ENCODE peak calls at places on chromosomes 4 and X, in eight cellular contexts. H, P, X, J, Z, A, M and C are unnamed samples.
A peak's percentile ranks its signal among the peaks of the same experiment; 100 is the strongest.

GRCh38 chrX:20620301-20620700 is 353.6 kb upstream of the RPS6KA3 start:
- DNase-seq in H (no peak), P (no peak), X (no peak), J (no peak), Z (no peak), A (no peak), M (no peak), C (no peak)

GRCh38 chr4:112277705-112278448 is 7.8 kb downstream of the TIFA start:
- DNase-seq in H (no peak), P (no peak), X (no peak), J (no peak), Z (no peak), A (no peak), M (no peak), C (no peak)

GRCh38 chr4:28229092-28229491 is 1368.5 kb downstream of the STIM2 start:
- DNase-seq in H (peak; percentile 7), P (no peak), X (no peak), J (no peak), Z (no peak), A (no peak), M (no peak), C (no peak)

GRCh38 chr4:150145950-150146340 is 67.7 kb downstream of the DCLK2 start:
- DNase-seq in H (no peak), P (no peak), X (no peak), J (no peak), Z (no peak), A (no peak), M (no peak), C (no peak)

GRCh38 chr4:108465886-108466491 is 154.4 kb upstream of the RPL34 start:
- DNase-seq in H (no peak), P (no peak), X (no peak), J (no peak), Z (no peak), A (no peak), M (no peak), C (no peak)

GRCh38 chr4:100823066-100823992 is 305.5 kb upstream of the EMCN start:
- DNase-seq in H (no peak), P (no peak), X (no peak), J (no peak), Z (no peak), A (no peak), M (no peak), C (peak; percentile 9)

GRCh38 chrX:1265061-1265460 is 3.6 kb upstream of the CSF2RA start:
- DNase-seq in H (no peak), P (no peak), X (no peak), J (no peak), Z (no peak), A (no peak), M (no peak), C (no peak)

GRCh38 chr4:76197971-76198410 is 15.6 kb downstream of the SCARB2 start:
- DNase-seq in H (peak; percentile 70), P (no peak), X (no peak), J (no peak), Z (peak; percentile 85), A (peak; percentile 25), M (no peak), C (no peak)

GRCh38 chr4:25013756-25014737 is 16.7 kb downstream of the LGI2 start:
- DNase-seq in H (no peak), P (no peak), X (no peak), J (no peak), Z (no peak), A (no peak), M (no peak), C (no peak)

GRCh38 chrX:100911731-100912130 is 17.0 kb downstream of the XKRX start:
- DNase-seq in H (no peak), P (no peak), X (no peak), J (no peak), Z (no peak), A (no peak), M (no peak), C (no peak)

GRCh38 chrX:150038356-150038755 is 100.1 kb upstream of the EOLA2 start:
- DNase-seq in H (no peak), P (no peak), X (no peak), J (no peak), Z (no peak), A (no peak), M (no peak), C (no peak)

GRCh38 chrX:7996414-7996813 is 69.2 kb upstream of the PNPLA4 start:
- DNase-seq in H (peak; percentile 51), P (peak; percentile 3), X (peak; percentile 28), J (no peak), Z (no peak), A (peak; percentile 10), M (peak; percentile 11), C (peak; percentile 46)

GRCh38 chr4:28879900-28880299 is 1840.3 kb upstream of the PCDH7 start:
- DNase-seq in H (no peak), P (no peak), X (no peak), J (no peak), Z (no peak), A (no peak), M (no peak), C (no peak)

GRCh38 chr4:53861856-53862610 is 202.4 kb downstream of the CHIC2 start:
- DNase-seq in H (peak; percentile 84), P (no peak), X (no peak), J (no peak), Z (peak; percentile 85), A (no peak), M (peak; percentile 45), C (no peak)

GRCh38 chr4:98625399-98625798 is 33.0 kb downstream of the TSPAN5 start:
- DNase-seq in H (no peak), P (no peak), X (no peak), J (no peak), Z (no peak), A (no peak), M (no peak), C (no peak)

GRCh38 chrX:13791559-13791958 is 25.3 kb downstream of the GPM6B start:
- DNase-seq in H (no peak), P (no peak), X (no peak), J (no peak), Z (no peak), A (no peak), M (no peak), C (no peak)

GRCh38 chr4:106809083-106809482 is 227.0 kb downstream of the DKK2 start:
- DNase-seq in H (peak; percentile 21), P (no peak), X (no peak), J (no peak), Z (no peak), A (no peak), M (no peak), C (peak; percentile 26)

GRCh38 chr4:86878640-86879039 is 13.6 kb downstream of the C4orf36 start:
- DNase-seq in H (no peak), P (no peak), X (no peak), J (no peak), Z (no peak), A (no peak), M (no peak), C (no peak)
- TF ChIP-seq CTCF in H (no peak), P (no peak), X (no peak), J (peak; percentile 10), Z (no peak), A (no peak), M (no peak), C (no peak)

DNA sequence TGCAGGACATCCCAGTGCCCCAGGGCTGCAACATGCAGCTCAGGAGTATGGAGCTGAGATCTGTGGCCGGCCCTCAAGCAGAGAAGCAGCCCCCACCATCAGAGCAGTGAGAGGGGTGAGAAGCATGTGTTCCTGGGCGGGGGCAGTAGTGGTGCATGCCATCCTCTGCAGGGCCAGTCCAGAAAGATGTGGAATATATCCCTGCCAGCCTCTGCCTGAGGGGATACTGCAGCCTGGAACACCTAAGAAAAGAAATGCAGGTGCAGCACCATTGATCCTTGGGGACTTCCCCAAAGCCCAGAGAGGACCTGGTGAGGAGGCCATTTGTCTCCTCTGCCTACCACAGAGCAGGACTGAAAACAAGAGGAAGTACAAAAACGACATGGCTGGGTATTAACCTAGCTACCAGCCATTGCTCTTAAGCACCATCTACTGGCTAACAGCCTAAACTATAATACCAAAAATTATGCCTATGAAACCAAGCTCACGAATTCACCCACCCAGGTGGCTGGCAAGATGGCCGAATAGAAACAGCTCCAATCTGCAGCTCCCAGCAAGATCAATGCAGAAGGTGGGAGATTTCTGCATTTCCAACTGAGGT is 158.8 kb downstream of the ADGRA3 start:
- DNase-seq in H (peak; percentile 59), P (no peak), X (no peak), J (no peak), Z (no peak), A (no peak), M (no peak), C (peak; percentile 45)
- TF ChIP-seq CTCF in H (peak; percentile 43), P (no peak), X (no peak), J (peak; percentile 75), Z (peak; percentile 16), A (no peak), M (peak; percentile 32), C (peak; percentile 50)

GRCh38 chr4:138003248-138003647 is 238.9 kb downstream of the SLC7A11 start:
- DNase-seq in H (peak; percentile 32), P (no peak), X (no peak), J (no peak), Z (no peak), A (no peak), M (no peak), C (no peak)

GRCh38 chr4:138010639-138011038 is 231.5 kb downstream of the SLC7A11 start:
- DNase-seq in H (no peak), P (no peak), X (no peak), J (no peak), Z (no peak), A (no peak), M (no peak), C (no peak)

GRCh38 chr4:138007572-138007971 is 234.6 kb downstream of the SLC7A11 start:
- DNase-seq in H (peak; percentile 10), P (no peak), X (no peak), J (no peak), Z (no peak), A (no peak), M (no peak), C (no peak)

DNA sequence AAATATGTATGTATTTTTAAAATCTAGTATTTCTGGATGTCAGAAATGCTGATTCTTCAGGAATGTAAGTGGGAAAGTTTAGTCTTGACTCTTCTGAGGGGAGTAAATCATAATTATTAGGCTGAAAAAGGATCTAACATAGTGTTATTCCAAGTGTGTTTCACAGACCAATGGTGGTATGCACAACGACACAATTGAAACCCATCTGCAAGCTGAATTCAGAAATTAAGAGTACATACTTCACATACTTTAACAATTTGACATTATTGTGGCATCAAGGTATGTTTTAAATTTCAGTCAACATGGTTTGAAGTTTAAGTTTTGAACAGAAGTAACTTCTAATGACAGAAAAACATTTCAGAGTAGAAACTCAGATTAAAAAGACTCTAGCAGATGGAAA is 236.7 kb downstream of the SLC7A11 start:
- DNase-seq in H (no peak), P (no peak), X (no peak), J (no peak), Z (no peak), A (no peak), M (no peak), C (no peak)
- TF ChIP-seq CTCF in H (no peak), P (no peak), X (no peak), J (no peak), Z (no peak), A (no peak), M (no peak), C (no peak)

GRCh38 chr4:17932041-17932440 is 89.5 kb downstream of the LCORL start:
- DNase-seq in H (no peak), P (no peak), X (no peak), J (no peak), Z (no peak), A (no peak), M (no peak), C (no peak)

GRCh38 chr4:17939061-17939460 is 82.5 kb downstream of the LCORL start:
- DNase-seq in H (no peak), P (no peak), X (no peak), J (no peak), Z (no peak), A (no peak), M (no peak), C (peak; percentile 27)

GRCh38 chr4:17934286-17934685 is 87.3 kb downstream of the LCORL start:
- DNase-seq in H (peak; percentile 15), P (no peak), X (no peak), J (no peak), Z (no peak), A (no peak), M (no peak), C (peak; percentile 29)
- TF ChIP-seq CTCF in H (peak; percentile 9), P (no peak), X (no peak), J (peak; percentile 74), Z (no peak), A (no peak), M (no peak), C (peak; percentile 21)